ENCODE peak calls at places on chromosomes 7 and 10, in ten cellular contexts. H is tibial nerve, F is adrenal gland, A is Peyer's patch, G is A549, O is sigmoid colon, B is IMR-90, S is lower leg skin, T is H1, Y is body of pancreas. N is an unnamed sample.

GRCh38 chr10:36181421-36181820 is 539.3 kb upstream of the FZD8 start:
- DNase-seq in B (peak), F (no peak), O (no peak), S (no peak), Y (no peak), T (no peak), H (no peak), A (no peak), G (peak), N (no peak)

GRCh38 chr7:194257-194995 is 2.1 kb downstream of the FAM20C start:
- DNase-seq in F (peak), H (no peak), B (peak), T (no peak), O (no peak), G (no peak), A (peak), Y (no peak), S (no peak), N (no peak)

GRCh38 chr7:79528421-79528820 is 75.0 kb upstream of the MAGI2 start:
- DNase-seq in Y (no peak), A (no peak), B (no peak), G (no peak), F (no peak), H (no peak), O (no peak), T (no peak), S (no peak), N (no peak)

GRCh38 chr10:103714232-103714891 is 141.0 kb downstream of the SH3PXD2A start:
- DNase-seq in S (no peak), F (no peak), T (no peak), H (no peak), Y (no peak), O (no peak), G (no peak), A (no peak), B (no peak), N (no peak)

GRCh38 chr10:42422911-42423310 is 215.5 kb downstream of the ZNF33B start:
- DNase-seq in O (no peak), Y (no peak), S (no peak), B (no peak), A (no peak), F (no peak), T (no peak), G (no peak), H (no peak), N (no peak)

GRCh38 chr7:115662120-115662519 is 368.4 kb downstream of the TFEC start:
- DNase-seq in A (no peak), G (no peak), F (no peak), Y (no peak), B (peak), O (no peak), T (no peak), S (no peak), H (no peak), N (no peak)

GRCh38 chr10:72084094-72084459 is 4.3 kb downstream of the SPOCK2 start:
- DNase-seq in Y (no peak), T (no peak), G (no peak), O (no peak), F (no peak), H (no peak), S (peak), A (no peak), B (no peak), N (no peak)

GRCh38 chr10:102299873-102300272 is 54.5 kb downstream of the GBF1 start:
- DNase-seq in S (no peak), Y (no peak), A (no peak), B (peak), T (no peak), G (no peak), H (no peak), O (no peak), F (no peak), N (no peak)

GRCh38 chr7:132009778-132010177 is 453.4 kb upstream of the PODXL start:
- DNase-seq in A (no peak), F (no peak), G (peak), T (no peak), S (no peak), O (no peak), Y (no peak), H (no peak), B (no peak), N (no peak)

GRCh38 chr10:79463578-79464496 is 18.4 kb upstream of the ZCCHC24 start:
- DNase-seq in B (no peak), O (no peak), F (peak), T (no peak), Y (peak), G (no peak), A (no peak), S (peak), H (no peak), N (peak)

GRCh38 chr7:94576316-94576715 is 66.7 kb downstream of the CASD1 start:
- DNase-seq in T (no peak), F (no peak), A (no peak), O (no peak), Y (no peak), B (no peak), S (no peak), G (no peak), H (no peak), N (no peak)

GRCh38 chr7:117808273-117808868 is 64.9 kb downstream of the CTTNBP2 start:
- DNase-seq in Y (peak), S (no peak), H (no peak), F (no peak), B (no peak), O (no peak), G (no peak), T (no peak), A (no peak), N (no peak)

GRCh38 chr10:51139176-51139575 is 64.9 kb downstream of the PRKG1 start:
- DNase-seq in O (no peak), G (no peak), S (no peak), A (no peak), Y (no peak), F (no peak), H (no peak), B (peak), T (no peak), N (no peak)

GRCh38 chr7:6172331-6173295 is 99.8 kb downstream of the CYTH3 start:
- DNase-seq in H (no peak), O (no peak), A (no peak), Y (no peak), T (no peak), S (no peak), F (no peak), G (no peak), B (peak), N (no peak)

GRCh38 chr10:43396061-43396927 is 12.7 kb downstream of the HNRNPF start:
- DNase-seq in T (no peak), Y (peak), B (peak), S (peak), O (peak), H (peak), G (peak), A (peak), F (peak), N (peak)

GRCh38 chr10:124570646-124571045 is 109.0 kb downstream of the LHPP start:
- DNase-seq in F (no peak), S (no peak), H (no peak), Y (no peak), G (no peak), B (no peak), A (no peak), O (peak), T (no peak), N (no peak)

GRCh38 chr10:99329891-99330674 is 927 bp downstream of the CNNM1 start:
- DNase-seq in S (no peak), O (peak), H (no peak), T (no peak), F (no peak), Y (peak), G (peak), B (peak), A (peak), N (peak)

GRCh38 chr10:99328579-99329237 is 448 bp upstream of the CNNM1 start:
- DNase-seq in S (no peak), A (no peak), Y (no peak), F (no peak), H (no peak), G (peak), O (peak), B (peak), T (no peak), N (peak)

GRCh38 chr10:99329238-99329890 is at the start of gene CNNM1:
- DNase-seq in B (no peak), F (peak), Y (peak), S (peak), T (no peak), A (peak), O (peak), G (peak), H (no peak), N (peak)

GRCh38 chr10:99331207-99331803 is 2.1 kb downstream of the CNNM1 start:
- DNase-seq in H (no peak), B (peak), T (no peak), A (no peak), Y (no peak), S (no peak), F (no peak), O (no peak), G (peak), N (peak)

DNA sequence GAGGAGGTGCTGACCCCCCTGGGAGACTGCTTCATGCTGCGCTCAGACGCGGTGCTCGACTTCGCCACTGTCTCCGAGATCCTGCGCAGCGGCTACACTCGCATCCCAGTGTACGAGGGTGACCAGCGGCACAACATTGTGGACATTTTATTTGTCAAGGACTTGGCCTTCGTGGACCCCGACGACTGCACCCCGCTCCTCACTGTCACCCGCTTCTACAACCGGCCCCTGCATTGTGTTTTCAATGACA is 1.4 kb downstream of the CNNM1 start:
- DNase-seq in O (no peak), B (no peak), F (no peak), T (no peak), A (no peak), S (no peak), H (no peak), Y (no peak), G (no peak), N (no peak)
- H3K4me3 ChIP-seq in O (peak), B (no peak), F (no peak), T (no peak), A (no peak), S (no peak), H (no peak), Y (no peak), G (peak), N (peak)

GRCh38 chr7:133081605-133082389 is at the start of gene CHCHD3:
- DNase-seq in B (peak), S (peak), G (peak), Y (peak), A (peak), H (peak), O (peak), T (peak), F (peak), N (peak)
- TF ChIP-seq POLR2A in B (peak), S (no peak), G (peak), Y (peak), A (peak), H (peak), O (peak), T (no peak), F (peak), N (no peak)

DNA sequence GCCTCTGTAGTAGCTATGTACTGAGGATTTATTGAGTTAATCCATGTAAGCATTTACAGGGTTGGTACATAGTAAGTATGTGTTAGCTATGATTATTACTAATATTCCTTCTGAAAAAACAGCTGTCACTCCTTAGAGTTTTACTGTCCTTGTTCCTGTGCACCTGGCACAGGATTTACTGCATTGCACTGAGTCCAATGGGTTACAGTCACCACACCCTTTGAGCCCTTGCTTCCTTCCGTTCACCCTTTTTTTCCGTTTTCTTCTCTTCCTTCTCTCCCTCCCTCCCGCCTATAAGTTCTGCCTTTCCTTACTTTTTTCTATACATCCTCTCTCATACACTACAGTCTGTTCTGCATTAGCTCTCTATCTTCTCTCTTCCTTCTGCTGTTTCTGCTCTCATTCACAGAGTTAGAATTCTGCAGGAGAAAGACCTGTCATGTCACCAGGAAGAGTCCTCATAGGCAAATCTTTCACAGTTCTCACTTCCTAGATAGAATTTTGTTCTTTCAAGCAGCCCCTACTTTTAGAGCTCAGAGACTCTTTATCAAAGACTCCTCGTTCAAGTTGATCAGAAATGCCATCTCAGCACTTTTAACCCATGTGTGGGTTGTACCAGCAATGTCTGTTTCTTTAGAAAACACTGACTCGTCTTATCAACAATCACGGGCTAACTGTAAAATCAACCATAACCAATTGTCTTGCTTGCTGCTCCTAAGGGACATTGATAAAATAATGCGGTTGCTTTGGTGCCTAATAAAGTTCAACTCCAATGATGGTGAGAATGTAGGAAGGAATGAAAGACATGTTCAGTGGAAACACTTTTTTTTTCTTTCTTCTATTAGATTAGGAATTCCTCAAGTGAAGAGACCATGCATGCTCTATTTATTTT is 12.7 kb upstream of the CDK6 start:
- DNase-seq in T (no peak), Y (no peak), G (no peak), H (no peak), A (no peak), B (no peak), F (no peak), S (no peak), O (no peak), N (no peak)
- H3K4me3 ChIP-seq in T (no peak), Y (no peak), G (no peak), H (no peak), A (no peak), B (no peak), F (no peak), S (no peak), O (no peak), N (no peak)

GRCh38 chr10:95363303-95363912 is 72.6 kb upstream of the PDLIM1 start:
- DNase-seq in T (no peak), O (no peak), G (peak), S (no peak), A (no peak), B (peak), H (no peak), F (peak), Y (peak), N (peak)
- TF ChIP-seq POLR2A in T (no peak), O (no peak), G (no peak), S (no peak), A (no peak), B (peak), H (no peak), F (no peak), Y (no peak), N (no peak)

GRCh38 chr7:17305387-17306171 is 7.1 kb downstream of the AHR start:
- DNase-seq in O (no peak), H (no peak), A (no peak), B (no peak), G (no peak), Y (no peak), F (no peak), T (no peak), S (no peak), N (no peak)
- H3K4me3 ChIP-seq in O (no peak), H (peak), A (peak), B (no peak), G (no peak), Y (no peak), F (peak), T (no peak), S (no peak), N (no peak)

GRCh38 chr7:106112972-106113421 is 885 bp upstream of the SYPL1 start:
- DNase-seq in Y (no peak), A (no peak), H (no peak), O (no peak), F (no peak), B (no peak), T (no peak), S (no peak), G (no peak), N (no peak)

GRCh38 chr7:106110885-106111670 is 1.0 kb downstream of the SYPL1 start:
- DNase-seq in S (no peak), B (no peak), F (no peak), H (no peak), O (no peak), A (no peak), Y (no peak), G (no peak), T (no peak), N (no peak)

GRCh38 chr7:106111671-106112117 is 418 bp downstream of the SYPL1 start:
- DNase-seq in T (no peak), Y (no peak), O (peak), F (no peak), B (no peak), G (peak), H (peak), S (no peak), A (peak), N (peak)

GRCh38 chr7:106110238-106110560 is 1.9 kb downstream of the SYPL1 start:
- DNase-seq in A (no peak), B (no peak), T (no peak), S (no peak), Y (no peak), O (no peak), H (no peak), G (no peak), F (no peak), N (no peak)

GRCh38 chr7:106112118-106112971 is at the start of gene SYPL1:
- DNase-seq in S (peak), O (peak), H (peak), A (peak), T (peak), B (peak), Y (peak), F (peak), G (peak), N (peak)
- TF ChIP-seq POLR2A in S (no peak), O (peak), H (peak), A (peak), T (no peak), B (no peak), Y (peak), F (peak), G (peak), N (no peak)

GRCh38 chr7:96707901-96708774 is 1.5 kb downstream of the SEM1 start:
- DNase-seq in B (no peak), G (no peak), O (no peak), Y (no peak), S (no peak), T (no peak), F (no peak), A (no peak), H (no peak), N (no peak)
- H3K4me3 ChIP-seq in B (no peak), G (peak), O (no peak), Y (no peak), S (no peak), T (peak), F (peak), A (peak), H (peak), N (peak)

GRCh38 chr10:73246783-73247508 is at the start of gene DNAJC9:
- DNase-seq in O (peak), G (peak), A (peak), Y (peak), S (peak), F (peak), B (peak), T (peak), H (peak), N (peak)

GRCh38 chr10:73246322-73246782 is 703 bp downstream of the DNAJC9 start:
- DNase-seq in T (no peak), S (no peak), G (no peak), Y (no peak), B (no peak), F (no peak), H (no peak), A (no peak), O (no peak), N (no peak)

GRCh38 chr10:73248259-73248724 is 1.2 kb upstream of the DNAJC9 start:
- DNase-seq in F (no peak), A (no peak), G (no peak), Y (no peak), S (no peak), T (no peak), H (no peak), O (no peak), B (no peak), N (no peak)

GRCh38 chr10:73247509-73248258 is 629 bp upstream of the DNAJC9 start:
- DNase-seq in H (no peak), G (no peak), T (no peak), Y (no peak), F (no peak), B (peak), S (no peak), A (no peak), O (no peak), N (no peak)

GRCh38 chr10:73244866-73245477 is 2.1 kb downstream of the DNAJC9 start:
- DNase-seq in G (no peak), S (no peak), Y (no peak), A (no peak), F (no peak), O (no peak), T (no peak), B (no peak), H (no peak), N (no peak)
- TF ChIP-seq POLR2A in G (no peak), S (no peak), Y (no peak), A (no peak), F (no peak), O (no peak), T (no peak), B (no peak), H (no peak), N (no peak)

GRCh38 chr7:80907612-80908011 is 11.2 kb downstream of the SEMA3C start:
- DNase-seq in T (no peak), S (no peak), A (no peak), Y (no peak), H (no peak), B (no peak), O (no peak), F (no peak), G (no peak), N (no peak)
- H3K4me3 ChIP-seq in T (no peak), S (no peak), A (no peak), Y (no peak), H (no peak), B (no peak), O (no peak), F (no peak), G (no peak), N (no peak)

DNA sequence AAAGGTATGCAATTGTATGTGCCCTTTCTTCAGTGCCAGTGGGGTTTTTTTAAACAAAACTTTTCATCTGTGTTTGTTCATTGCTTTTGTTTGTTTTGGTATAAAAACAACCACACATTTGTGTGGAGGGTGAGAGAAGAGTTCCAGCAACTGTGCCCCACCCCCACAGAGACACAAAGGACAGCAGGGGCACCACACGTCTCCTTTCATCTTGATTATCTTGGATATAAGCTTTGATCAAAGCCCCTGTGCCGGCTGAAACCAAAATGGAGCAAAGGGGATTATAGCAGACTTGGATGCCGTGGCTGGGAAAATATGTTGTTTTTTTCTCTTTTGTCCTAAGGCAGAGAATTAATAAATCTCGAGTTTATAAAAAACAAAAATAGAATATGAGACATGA is 111.8 kb upstream of the RSU1 start:
- DNase-seq in A (no peak), O (no peak), G (no peak), B (no peak), T (no peak), H (no peak), F (no peak), Y (no peak), S (no peak), N (no peak)
- TF ChIP-seq POLR2A in A (no peak), O (no peak), G (no peak), B (no peak), T (no peak), H (no peak), F (no peak), Y (no peak), S (no peak), N (no peak)

N was measured in testis.